ENCODE peak calls at places on chromosome 11, in five cellular contexts. One of them, this sample, is unnamed.

GRCh38 chr11:30244255-30244654 is 13.4 kb downstream of the FSHB start:
- DNase-seq in AG10803: peak; percentile 2
- DNase-seq in small intestine: no peak
- DNase-seq in NCI-H82: no peak
- DNase-seq in A549: peak; percentile 4
- DNase-seq in this sample: no peak

GRCh38 chr11:44621140-44621681 is 55.7 kb downstream of the CD82 start:
- DNase-seq in AG10803: peak; percentile 46
- DNase-seq in small intestine: peak; percentile 93
- DNase-seq in NCI-H82: peak; percentile 84
- DNase-seq in A549: peak; percentile 82
- DNase-seq in this sample: no peak

GRCh38 chr11:10784229-10785145 is 24.2 kb downstream of the EIF4G2 start:
- DNase-seq in AG10803: no peak
- DNase-seq in small intestine: no peak
- DNase-seq in NCI-H82: peak; percentile 21
- DNase-seq in A549: no peak
- DNase-seq in this sample: no peak

GRCh38 chr11:79417069-79417920 is 23.5 kb downstream of the TENM4 start:
- DNase-seq in AG10803: no peak
- DNase-seq in small intestine: no peak
- DNase-seq in NCI-H82: no peak
- DNase-seq in A549: no peak
- DNase-seq in this sample: no peak

GRCh38 chr11:1765871-1766718 is 2.4 kb upstream of the CTSD start:
- DNase-seq in AG10803: no peak
- DNase-seq in small intestine: no peak
- DNase-seq in NCI-H82: no peak
- DNase-seq in A549: no peak
- DNase-seq in this sample: no peak

GRCh38 chr11:62401781-62402180 is 17.1 kb upstream of the SCGB1A1 start:
- DNase-seq in AG10803: no peak
- DNase-seq in small intestine: no peak
- DNase-seq in NCI-H82: no peak
- DNase-seq in A549: no peak
- DNase-seq in this sample: no peak

GRCh38 chr11:1373536-1374214 is 16.1 kb upstream of the BRSK2 start:
- DNase-seq in AG10803: peak; percentile 22
- DNase-seq in small intestine: no peak
- DNase-seq in NCI-H82: no peak
- DNase-seq in A549: no peak
- DNase-seq in this sample: no peak

GRCh38 chr11:57539342-57539741 is 1.9 kb downstream of the SMTNL1 start:
- DNase-seq in AG10803: no peak
- DNase-seq in small intestine: no peak
- DNase-seq in NCI-H82: no peak
- DNase-seq in A549: no peak
- DNase-seq in this sample: no peak

GRCh38 chr11:43694477-43694876 is 13.9 kb downstream of the HSD17B12 start:
- DNase-seq in AG10803: no peak
- DNase-seq in small intestine: no peak
- DNase-seq in NCI-H82: no peak
- DNase-seq in A549: no peak
- DNase-seq in this sample: no peak

GRCh38 chr11:128232588-128232987 is 354.8 kb downstream of the ETS1 start:
- DNase-seq in AG10803: no peak
- DNase-seq in small intestine: no peak
- DNase-seq in NCI-H82: no peak
- DNase-seq in A549: no peak
- DNase-seq in this sample: no peak

GRCh38 chr11:21205205-21205604 is 535.8 kb downstream of the NELL1 start:
- DNase-seq in AG10803: no peak
- DNase-seq in small intestine: no peak
- DNase-seq in NCI-H82: no peak
- DNase-seq in A549: no peak
- DNase-seq in this sample: no peak

GRCh38 chr11:124899376-124900145 is 1.9 kb upstream of the ROBO4 start:
- DNase-seq in AG10803: no peak
- DNase-seq in small intestine: no peak
- DNase-seq in NCI-H82: peak; percentile 76
- DNase-seq in A549: no peak
- DNase-seq in this sample: no peak

GRCh38 chr11:129434641-129435498 is 59.2 kb downstream of the BARX2 start:
- DNase-seq in AG10803: no peak
- DNase-seq in small intestine: peak; percentile 40
- DNase-seq in NCI-H82: no peak
- DNase-seq in A549: no peak
- DNase-seq in this sample: no peak

GRCh38 chr11:65438257-65439151 is 15.9 kb downstream of the NEAT1 start:
- DNase-seq in AG10803: peak; percentile 35
- DNase-seq in small intestine: no peak
- DNase-seq in NCI-H82: no peak
- DNase-seq in A549: no peak
- DNase-seq in this sample: no peak

GRCh38 chr11:93614111-93614784 is 47.2 kb upstream of the CEP295 start:
- DNase-seq in AG10803: no peak
- DNase-seq in small intestine: no peak
- DNase-seq in NCI-H82: peak; percentile 53
- DNase-seq in A549: peak; percentile 8
- DNase-seq in this sample: no peak

GRCh38 chr11:45834298-45834756 is 12.9 kb upstream of the CRY2 start:
- DNase-seq in AG10803: no peak
- DNase-seq in small intestine: no peak
- DNase-seq in NCI-H82: no peak
- DNase-seq in A549: no peak
- DNase-seq in this sample: no peak

GRCh38 chr11:82046778-82047177 is 686.9 kb downstream of the FAM181B start:
- DNase-seq in AG10803: peak; percentile 67
- DNase-seq in small intestine: no peak
- DNase-seq in NCI-H82: no peak
- DNase-seq in A549: no peak
- DNase-seq in this sample: no peak

GRCh38 chr11:96752221-96752620 is 362.4 kb downstream of the JRKL start:
- DNase-seq in AG10803: peak; percentile 15
- DNase-seq in small intestine: no peak
- DNase-seq in NCI-H82: no peak
- DNase-seq in A549: no peak
- DNase-seq in this sample: no peak

GRCh38 chr11:112795142-112795815 is 165.9 kb upstream of the NCAM1 start:
- DNase-seq in AG10803: peak; percentile 52
- DNase-seq in small intestine: peak; percentile 21
- DNase-seq in NCI-H82: peak; percentile 84
- DNase-seq in A549: peak; percentile 57
- DNase-seq in this sample: no peak

GRCh38 chr11:36885154-36885553 is 287.1 kb upstream of the RAG2 start:
- DNase-seq in AG10803: no peak
- DNase-seq in small intestine: no peak
- DNase-seq in NCI-H82: no peak
- DNase-seq in A549: no peak
- DNase-seq in this sample: no peak

GRCh38 chr11:3674189-3674588 is 3.0 kb upstream of the CHRNA10 start:
- DNase-seq in AG10803: peak; percentile 11
- DNase-seq in small intestine: no peak
- DNase-seq in NCI-H82: no peak
- DNase-seq in A549: no peak
- DNase-seq in this sample: no peak

GRCh38 chr11:61796127-61796526 is 3.4 kb downstream of the FEN1 start:
- DNase-seq in AG10803: no peak
- DNase-seq in small intestine: no peak
- DNase-seq in NCI-H82: no peak
- DNase-seq in A549: no peak
- DNase-seq in this sample: no peak

GRCh38 chr11:45060707-45061106 is 85.7 kb upstream of the PRDM11 start:
- DNase-seq in AG10803: no peak
- DNase-seq in small intestine: no peak
- DNase-seq in NCI-H82: no peak
- DNase-seq in A549: no peak
- DNase-seq in this sample: no peak

GRCh38 chr11:24298126-24298525 is 198.7 kb upstream of the LUZP2 start:
- DNase-seq in AG10803: no peak
- DNase-seq in small intestine: no peak
- DNase-seq in NCI-H82: no peak
- DNase-seq in A549: no peak
- DNase-seq in this sample: no peak

GRCh38 chr11:2730323-2731284 is 30.8 kb upstream of the KCNQ1OT1 start:
- DNase-seq in AG10803: no peak
- DNase-seq in small intestine: no peak
- DNase-seq in NCI-H82: no peak
- DNase-seq in A549: no peak
- DNase-seq in this sample: no peak

GRCh38 chr11:57327721-57328120 is 3.0 kb upstream of the TNKS1BP1 start:
- DNase-seq in AG10803: no peak
- DNase-seq in small intestine: no peak
- DNase-seq in NCI-H82: no peak
- DNase-seq in A549: no peak
- DNase-seq in this sample: no peak

GRCh38 chr11:58770627-58771457 is 39.1 kb upstream of the GLYAT start:
- DNase-seq in AG10803: peak; percentile 73
- DNase-seq in small intestine: no peak
- DNase-seq in NCI-H82: no peak
- DNase-seq in A549: no peak
- DNase-seq in this sample: peak; percentile 43

GRCh38 chr11:12893787-12894672 is 115.1 kb upstream of the RASSF10 start:
- DNase-seq in AG10803: peak; percentile 71
- DNase-seq in small intestine: peak; percentile 39
- DNase-seq in NCI-H82: peak; percentile 42
- DNase-seq in A549: peak; percentile 51
- DNase-seq in this sample: peak; percentile 18

GRCh38 chr11:133694701-133695100 is 150.6 kb downstream of the SPATA19 start:
- DNase-seq in AG10803: no peak
- DNase-seq in small intestine: no peak
- DNase-seq in NCI-H82: no peak
- DNase-seq in A549: no peak
- DNase-seq in this sample: no peak

GRCh38 chr11:12808519-12808918 is 134.3 kb downstream of the TEAD1 start:
- DNase-seq in AG10803: peak; percentile 58
- DNase-seq in small intestine: no peak
- DNase-seq in NCI-H82: no peak
- DNase-seq in A549: no peak
- DNase-seq in this sample: no peak

GRCh38 chr11:64334764-64335741 is 5.0 kb upstream of the CCDC88B start:
- DNase-seq in AG10803: peak; percentile 94
- DNase-seq in small intestine: peak; percentile 97
- DNase-seq in NCI-H82: peak; percentile 99
- DNase-seq in A549: peak; percentile 97
- DNase-seq in this sample: peak; percentile 90

GRCh38 chr11:17012712-17013547 is 1.3 kb downstream of the PLEKHA7 start:
- DNase-seq in AG10803: no peak
- DNase-seq in small intestine: peak; percentile 88
- DNase-seq in NCI-H82: no peak
- DNase-seq in A549: peak; percentile 83
- DNase-seq in this sample: peak; percentile 46

GRCh38 chr11:113818426-113818825 is 38.8 kb downstream of the CLDN25 start:
- DNase-seq in AG10803: no peak
- DNase-seq in small intestine: peak; percentile 25
- DNase-seq in NCI-H82: no peak
- DNase-seq in A549: no peak
- DNase-seq in this sample: no peak

GRCh38 chr11:97078443-97078842 is 688.6 kb downstream of the JRKL start:
- DNase-seq in AG10803: no peak
- DNase-seq in small intestine: no peak
- DNase-seq in NCI-H82: no peak
- DNase-seq in A549: no peak
- DNase-seq in this sample: no peak

GRCh38 chr11:69986421-69987229 is 91.5 kb upstream of the ANO1 start:
- DNase-seq in AG10803: no peak
- DNase-seq in small intestine: no peak
- DNase-seq in NCI-H82: no peak
- DNase-seq in A549: no peak
- DNase-seq in this sample: no peak

GRCh38 chr11:36000616-36001190 is 56.8 kb downstream of the LDLRAD3 start:
- DNase-seq in AG10803: no peak
- DNase-seq in small intestine: no peak
- DNase-seq in NCI-H82: no peak
- DNase-seq in A549: no peak
- DNase-seq in this sample: no peak

GRCh38 chr11:2343502-2343901 is 33.6 kb upstream of the CD81 start:
- DNase-seq in AG10803: no peak
- DNase-seq in small intestine: no peak
- DNase-seq in NCI-H82: no peak
- DNase-seq in A549: no peak
- DNase-seq in this sample: no peak

GRCh38 chr11:112613051-112613972 is 347.9 kb upstream of the NCAM1 start:
- DNase-seq in AG10803: peak; percentile 58
- DNase-seq in small intestine: peak; percentile 52
- DNase-seq in NCI-H82: no peak
- DNase-seq in A549: no peak
- DNase-seq in this sample: no peak